ENCODE peak calls at places on chromosomes 13 and 19, in five cellular contexts. One of them, this sample, is unnamed.

GRCh38 chr13:97753942-97754670 is 199.4 kb upstream of the IPO5 start:
- DNase-seq in pancreas: no peak
- DNase-seq in ovary: no peak
- DNase-seq in foreskin fibroblast: no peak
- DNase-seq in stimulated activated CD4-positive, alpha-beta T cell treated with anti-CD3 and anti-CD28 coated beads, Interleukin-12 subunit alpha, Interleukin-12 subunit beta, amount 100 ng/mL, for 4 hours: no peak
- DNase-seq in this sample: no peak

GRCh38 chr19:40150170-40150569 is 41.1 kb upstream of the MAP3K10 start:
- DNase-seq in stimulated activated CD4-positive, alpha-beta T cell treated with anti-CD3 and anti-CD28 coated beads, Interleukin-12 subunit alpha, Interleukin-12 subunit beta, amount 100 ng/mL, for 4 hours: no peak
- DNase-seq in ovary: no peak
- DNase-seq in foreskin fibroblast: peak
- DNase-seq in pancreas: no peak
- DNase-seq in this sample: no peak

GRCh38 chr13:79466852-79467251 is 14.1 kb upstream of the NDFIP2 start:
- DNase-seq in pancreas: no peak
- DNase-seq in foreskin fibroblast: no peak
- DNase-seq in stimulated activated CD4-positive, alpha-beta T cell treated with anti-CD3 and anti-CD28 coated beads, Interleukin-12 subunit alpha, Interleukin-12 subunit beta, amount 100 ng/mL, for 4 hours: no peak
- DNase-seq in ovary: no peak
- DNase-seq in this sample: no peak

GRCh38 chr13:99859178-99860177 is 112.1 kb downstream of the ZIC5 start:
- DNase-seq in ovary: no peak
- DNase-seq in foreskin fibroblast: no peak
- DNase-seq in stimulated activated CD4-positive, alpha-beta T cell treated with anti-CD3 and anti-CD28 coated beads, Interleukin-12 subunit alpha, Interleukin-12 subunit beta, amount 100 ng/mL, for 4 hours: peak
- DNase-seq in pancreas: no peak
- DNase-seq in this sample: no peak

GRCh38 chr13:54945978-54946377 is 1917.4 kb downstream of the OLFM4 start:
- DNase-seq in foreskin fibroblast: no peak
- DNase-seq in pancreas: no peak
- DNase-seq in stimulated activated CD4-positive, alpha-beta T cell treated with anti-CD3 and anti-CD28 coated beads, Interleukin-12 subunit alpha, Interleukin-12 subunit beta, amount 100 ng/mL, for 4 hours: no peak
- DNase-seq in ovary: no peak
- DNase-seq in this sample: no peak

GRCh38 chr19:9857076-9857721 is 22.1 kb downstream of the PIN1 start:
- DNase-seq in ovary: no peak
- DNase-seq in foreskin fibroblast: no peak
- DNase-seq in stimulated activated CD4-positive, alpha-beta T cell treated with anti-CD3 and anti-CD28 coated beads, Interleukin-12 subunit alpha, Interleukin-12 subunit beta, amount 100 ng/mL, for 4 hours: no peak
- DNase-seq in pancreas: no peak
- DNase-seq in this sample: no peak

GRCh38 chr19:22784051-22784450 is at the start of gene ZNF99:
- DNase-seq in stimulated activated CD4-positive, alpha-beta T cell treated with anti-CD3 and anti-CD28 coated beads, Interleukin-12 subunit alpha, Interleukin-12 subunit beta, amount 100 ng/mL, for 4 hours: no peak
- DNase-seq in foreskin fibroblast: no peak
- DNase-seq in ovary: peak
- DNase-seq in pancreas: no peak
- DNase-seq in this sample: no peak

GRCh38 chr19:46471116-46471733 is at the start of gene PNMA8A:
- DNase-seq in foreskin fibroblast: peak
- DNase-seq in stimulated activated CD4-positive, alpha-beta T cell treated with anti-CD3 and anti-CD28 coated beads, Interleukin-12 subunit alpha, Interleukin-12 subunit beta, amount 100 ng/mL, for 4 hours: no peak
- DNase-seq in ovary: peak
- DNase-seq in pancreas: peak
- DNase-seq in this sample: peak

GRCh38 chr13:32390048-32390447 is 37.9 kb downstream of the N4BP2L1 start:
- DNase-seq in foreskin fibroblast: no peak
- DNase-seq in stimulated activated CD4-positive, alpha-beta T cell treated with anti-CD3 and anti-CD28 coated beads, Interleukin-12 subunit alpha, Interleukin-12 subunit beta, amount 100 ng/mL, for 4 hours: no peak
- DNase-seq in pancreas: no peak
- DNase-seq in ovary: no peak
- DNase-seq in this sample: no peak

GRCh38 chr13:110634558-110634957 is 19.2 kb downstream of the NAXD start:
- DNase-seq in ovary: no peak
- DNase-seq in stimulated activated CD4-positive, alpha-beta T cell treated with anti-CD3 and anti-CD28 coated beads, Interleukin-12 subunit alpha, Interleukin-12 subunit beta, amount 100 ng/mL, for 4 hours: no peak
- DNase-seq in pancreas: no peak
- DNase-seq in foreskin fibroblast: peak
- DNase-seq in this sample: no peak

GRCh38 chr19:10315335-10316214 is at the start of gene FDX2:
- DNase-seq in stimulated activated CD4-positive, alpha-beta T cell treated with anti-CD3 and anti-CD28 coated beads, Interleukin-12 subunit alpha, Interleukin-12 subunit beta, amount 100 ng/mL, for 4 hours: peak
- DNase-seq in foreskin fibroblast: peak
- DNase-seq in pancreas: peak
- DNase-seq in ovary: peak
- DNase-seq in this sample: peak

GRCh38 chr19:42540071-42540553 is 11.8 kb upstream of the CEACAM1 start:
- DNase-seq in stimulated activated CD4-positive, alpha-beta T cell treated with anti-CD3 and anti-CD28 coated beads, Interleukin-12 subunit alpha, Interleukin-12 subunit beta, amount 100 ng/mL, for 4 hours: no peak
- DNase-seq in ovary: no peak
- DNase-seq in pancreas: no peak
- DNase-seq in foreskin fibroblast: no peak
- DNase-seq in this sample: no peak

GRCh38 chr13:71865858-71866172 is 1.2 kb downstream of the DACH1 start:
- DNase-seq in foreskin fibroblast: no peak
- DNase-seq in stimulated activated CD4-positive, alpha-beta T cell treated with anti-CD3 and anti-CD28 coated beads, Interleukin-12 subunit alpha, Interleukin-12 subunit beta, amount 100 ng/mL, for 4 hours: no peak
- DNase-seq in ovary: no peak
- DNase-seq in pancreas: peak
- DNase-seq in this sample: peak

GRCh38 chr13:81821259-81821658 is 1480.3 kb upstream of the SPRY2 start:
- DNase-seq in pancreas: no peak
- DNase-seq in foreskin fibroblast: no peak
- DNase-seq in stimulated activated CD4-positive, alpha-beta T cell treated with anti-CD3 and anti-CD28 coated beads, Interleukin-12 subunit alpha, Interleukin-12 subunit beta, amount 100 ng/mL, for 4 hours: no peak
- DNase-seq in ovary: no peak
- DNase-seq in this sample: no peak

GRCh38 chr13:99051768-99052455 is 74.0 kb upstream of the DOCK9 start:
- DNase-seq in stimulated activated CD4-positive, alpha-beta T cell treated with anti-CD3 and anti-CD28 coated beads, Interleukin-12 subunit alpha, Interleukin-12 subunit beta, amount 100 ng/mL, for 4 hours: no peak
- DNase-seq in foreskin fibroblast: no peak
- DNase-seq in ovary: no peak
- DNase-seq in pancreas: no peak
- DNase-seq in this sample: no peak

GRCh38 chr19:31068268-31068667 is 281.0 kb downstream of the TSHZ3 start:
- DNase-seq in foreskin fibroblast: no peak
- DNase-seq in pancreas: no peak
- DNase-seq in ovary: no peak
- DNase-seq in stimulated activated CD4-positive, alpha-beta T cell treated with anti-CD3 and anti-CD28 coated beads, Interleukin-12 subunit alpha, Interleukin-12 subunit beta, amount 100 ng/mL, for 4 hours: no peak
- DNase-seq in this sample: no peak

GRCh38 chr13:50838031-50838430 is 5.5 kb downstream of the DLEU7 start:
- DNase-seq in foreskin fibroblast: peak
- DNase-seq in ovary: no peak
- DNase-seq in stimulated activated CD4-positive, alpha-beta T cell treated with anti-CD3 and anti-CD28 coated beads, Interleukin-12 subunit alpha, Interleukin-12 subunit beta, amount 100 ng/mL, for 4 hours: no peak
- DNase-seq in pancreas: no peak
- DNase-seq in this sample: no peak

GRCh38 chr19:15123900-15124299 is 16.7 kb downstream of the SYDE1 start:
- DNase-seq in stimulated activated CD4-positive, alpha-beta T cell treated with anti-CD3 and anti-CD28 coated beads, Interleukin-12 subunit alpha, Interleukin-12 subunit beta, amount 100 ng/mL, for 4 hours: no peak
- DNase-seq in pancreas: peak
- DNase-seq in foreskin fibroblast: no peak
- DNase-seq in ovary: no peak
- DNase-seq in this sample: no peak

GRCh38 chr13:44692173-44692713 is 116.1 kb upstream of the TSC22D1 start:
- DNase-seq in pancreas: no peak
- DNase-seq in ovary: no peak
- DNase-seq in foreskin fibroblast: no peak
- DNase-seq in stimulated activated CD4-positive, alpha-beta T cell treated with anti-CD3 and anti-CD28 coated beads, Interleukin-12 subunit alpha, Interleukin-12 subunit beta, amount 100 ng/mL, for 4 hours: no peak
- DNase-seq in this sample: no peak

GRCh38 chr19:54418030-54418929 is 3.0 kb downstream of the TTYH1 start:
- DNase-seq in foreskin fibroblast: peak
- DNase-seq in ovary: no peak
- DNase-seq in pancreas: no peak
- DNase-seq in stimulated activated CD4-positive, alpha-beta T cell treated with anti-CD3 and anti-CD28 coated beads, Interleukin-12 subunit alpha, Interleukin-12 subunit beta, amount 100 ng/mL, for 4 hours: no peak
- DNase-seq in this sample: no peak

GRCh38 chr13:45372189-45373115 is 31.5 kb upstream of the TPT1 start:
- DNase-seq in ovary: no peak
- DNase-seq in pancreas: no peak
- DNase-seq in foreskin fibroblast: peak
- DNase-seq in stimulated activated CD4-positive, alpha-beta T cell treated with anti-CD3 and anti-CD28 coated beads, Interleukin-12 subunit alpha, Interleukin-12 subunit beta, amount 100 ng/mL, for 4 hours: no peak
- DNase-seq in this sample: no peak

GRCh38 chr13:41177616-41178015 is 16.8 kb downstream of the KBTBD7 start:
- DNase-seq in stimulated activated CD4-positive, alpha-beta T cell treated with anti-CD3 and anti-CD28 coated beads, Interleukin-12 subunit alpha, Interleukin-12 subunit beta, amount 100 ng/mL, for 4 hours: no peak
- DNase-seq in ovary: no peak
- DNase-seq in pancreas: no peak
- DNase-seq in foreskin fibroblast: no peak
- DNase-seq in this sample: no peak

GRCh38 chr19:7895565-7895964 is 7.3 kb downstream of the LRRC8E start:
- DNase-seq in pancreas: no peak
- DNase-seq in ovary: no peak
- DNase-seq in foreskin fibroblast: no peak
- DNase-seq in stimulated activated CD4-positive, alpha-beta T cell treated with anti-CD3 and anti-CD28 coated beads, Interleukin-12 subunit alpha, Interleukin-12 subunit beta, amount 100 ng/mL, for 4 hours: no peak
- DNase-seq in this sample: no peak

GRCh38 chr13:48985751-48986150 is 10.0 kb downstream of the FNDC3A start:
- DNase-seq in foreskin fibroblast: no peak
- DNase-seq in stimulated activated CD4-positive, alpha-beta T cell treated with anti-CD3 and anti-CD28 coated beads, Interleukin-12 subunit alpha, Interleukin-12 subunit beta, amount 100 ng/mL, for 4 hours: no peak
- DNase-seq in pancreas: no peak
- DNase-seq in ovary: no peak
- DNase-seq in this sample: no peak

GRCh38 chr19:3880471-3881271 is at the start of gene ATCAY:
- DNase-seq in stimulated activated CD4-positive, alpha-beta T cell treated with anti-CD3 and anti-CD28 coated beads, Interleukin-12 subunit alpha, Interleukin-12 subunit beta, amount 100 ng/mL, for 4 hours: no peak
- DNase-seq in ovary: no peak
- DNase-seq in pancreas: no peak
- DNase-seq in foreskin fibroblast: no peak
- DNase-seq in this sample: no peak

GRCh38 chr19:3873151-3873550 is 4.3 kb upstream of the ZFR2 start:
- DNase-seq in foreskin fibroblast: no peak
- DNase-seq in stimulated activated CD4-positive, alpha-beta T cell treated with anti-CD3 and anti-CD28 coated beads, Interleukin-12 subunit alpha, Interleukin-12 subunit beta, amount 100 ng/mL, for 4 hours: no peak
- DNase-seq in ovary: no peak
- DNase-seq in pancreas: no peak
- DNase-seq in this sample: no peak

GRCh38 chr13:32267836-32268439 is 47.2 kb downstream of the ZAR1L start:
- DNase-seq in stimulated activated CD4-positive, alpha-beta T cell treated with anti-CD3 and anti-CD28 coated beads, Interleukin-12 subunit alpha, Interleukin-12 subunit beta, amount 100 ng/mL, for 4 hours: peak
- DNase-seq in pancreas: peak
- DNase-seq in ovary: no peak
- DNase-seq in foreskin fibroblast: no peak
- DNase-seq in this sample: no peak

This sample was measured in endothelial cell.